ENCODE peak calls at places on chromosomes 13 and 19, in seven cellular contexts. One of them, this sample, is unnamed.

GRCh38 chr19:1171755-1172352 is 2.2 kb downstream of the SBNO2 start:
- DNase-seq in RWPE1: no peak
- DNase-seq in mammary epithelial cell: peak
- DNase-seq in CD4-positive, alpha-beta T cell: no peak
- DNase-seq in adrenal gland: peak
- DNase-seq in stomach: peak
- DNase-seq in body of pancreas: peak
- DNase-seq in this sample: peak

GRCh38 chr19:12648088-12648487 is 18.5 kb downstream of the MAN2B1 start:
- DNase-seq in RWPE1: no peak
- DNase-seq in mammary epithelial cell: no peak
- DNase-seq in CD4-positive, alpha-beta T cell: no peak
- DNase-seq in adrenal gland: no peak
- DNase-seq in stomach: no peak
- DNase-seq in body of pancreas: peak
- DNase-seq in this sample: no peak

GRCh38 chr13:90365130-90365529 is 982.4 kb upstream of the MIR17HG start:
- DNase-seq in RWPE1: no peak
- DNase-seq in mammary epithelial cell: peak
- DNase-seq in CD4-positive, alpha-beta T cell: no peak
- DNase-seq in adrenal gland: no peak
- DNase-seq in stomach: no peak
- DNase-seq in body of pancreas: no peak
- DNase-seq in this sample: no peak

GRCh38 chr19:7748756-7749155 is 1.4 kb upstream of the CD209 start:
- DNase-seq in RWPE1: peak
- DNase-seq in mammary epithelial cell: peak
- DNase-seq in CD4-positive, alpha-beta T cell: no peak
- DNase-seq in adrenal gland: peak
- DNase-seq in stomach: no peak
- DNase-seq in body of pancreas: peak
- DNase-seq in this sample: no peak

GRCh38 chr13:76792680-76793334 is 93.4 kb downstream of the KCTD12 start:
- DNase-seq in RWPE1: no peak
- DNase-seq in mammary epithelial cell: peak
- DNase-seq in CD4-positive, alpha-beta T cell: no peak
- DNase-seq in adrenal gland: peak
- DNase-seq in stomach: no peak
- DNase-seq in body of pancreas: peak
- DNase-seq in this sample: no peak

GRCh38 chr19:47209323-47210179 is 21.4 kb downstream of the BBC3 start:
- DNase-seq in RWPE1: no peak
- DNase-seq in mammary epithelial cell: no peak
- DNase-seq in CD4-positive, alpha-beta T cell: no peak
- DNase-seq in adrenal gland: no peak
- DNase-seq in stomach: no peak
- DNase-seq in body of pancreas: no peak
- DNase-seq in this sample: no peak

GRCh38 chr19:28466107-28467045 is 746.6 kb downstream of the UQCRFS1 start:
- DNase-seq in RWPE1: no peak
- DNase-seq in mammary epithelial cell: peak
- DNase-seq in CD4-positive, alpha-beta T cell: peak
- DNase-seq in adrenal gland: peak
- DNase-seq in stomach: peak
- DNase-seq in body of pancreas: peak
- DNase-seq in this sample: peak

GRCh38 chr13:106177146-106177545 is 358.3 kb downstream of the EFNB2 start:
- DNase-seq in RWPE1: no peak
- DNase-seq in mammary epithelial cell: no peak
- DNase-seq in CD4-positive, alpha-beta T cell: no peak
- DNase-seq in adrenal gland: no peak
- DNase-seq in stomach: no peak
- DNase-seq in body of pancreas: no peak
- DNase-seq in this sample: no peak

GRCh38 chr19:4966591-4966990 is 2.3 kb upstream of the KDM4B start:
- DNase-seq in RWPE1: no peak
- DNase-seq in mammary epithelial cell: no peak
- DNase-seq in CD4-positive, alpha-beta T cell: no peak
- DNase-seq in adrenal gland: no peak
- DNase-seq in stomach: no peak
- DNase-seq in body of pancreas: no peak
- DNase-seq in this sample: no peak

GRCh38 chr19:4454952-4455738 is 2.4 kb downstream of the UBXN6 start:
- DNase-seq in RWPE1: peak
- DNase-seq in mammary epithelial cell: peak
- DNase-seq in CD4-positive, alpha-beta T cell: no peak
- DNase-seq in adrenal gland: peak
- DNase-seq in stomach: no peak
- DNase-seq in body of pancreas: no peak
- DNase-seq in this sample: no peak

GRCh38 chr19:54478677-54479266 is 5.7 kb upstream of the CDC42EP5 start:
- DNase-seq in RWPE1: no peak
- DNase-seq in mammary epithelial cell: peak
- DNase-seq in CD4-positive, alpha-beta T cell: no peak
- DNase-seq in adrenal gland: no peak
- DNase-seq in stomach: no peak
- DNase-seq in body of pancreas: peak
- DNase-seq in this sample: no peak

GRCh38 chr19:19531951-19532805 is 3.5 kb downstream of the YJEFN3 start:
- DNase-seq in RWPE1: peak
- DNase-seq in mammary epithelial cell: peak
- DNase-seq in CD4-positive, alpha-beta T cell: peak
- DNase-seq in adrenal gland: peak
- DNase-seq in stomach: peak
- DNase-seq in body of pancreas: peak
- DNase-seq in this sample: peak

GRCh38 chr13:19062801-19063200 is 118.8 kb downstream of the TUBA3C start:
- DNase-seq in RWPE1: no peak
- DNase-seq in mammary epithelial cell: no peak
- DNase-seq in CD4-positive, alpha-beta T cell: no peak
- DNase-seq in adrenal gland: no peak
- DNase-seq in stomach: no peak
- DNase-seq in body of pancreas: no peak
- DNase-seq in this sample: no peak

GRCh38 chr19:1780272-1780957 is 27.1 kb downstream of the ONECUT3 start:
- DNase-seq in RWPE1: no peak
- DNase-seq in mammary epithelial cell: no peak
- DNase-seq in CD4-positive, alpha-beta T cell: no peak
- DNase-seq in adrenal gland: no peak
- DNase-seq in stomach: no peak
- DNase-seq in body of pancreas: no peak
- DNase-seq in this sample: no peak

GRCh38 chr13:60448907-60449510 is 52.0 kb downstream of the TDRD3 start:
- DNase-seq in RWPE1: peak
- DNase-seq in mammary epithelial cell: peak
- DNase-seq in CD4-positive, alpha-beta T cell: no peak
- DNase-seq in adrenal gland: no peak
- DNase-seq in stomach: no peak
- DNase-seq in body of pancreas: no peak
- DNase-seq in this sample: no peak

DNA sequence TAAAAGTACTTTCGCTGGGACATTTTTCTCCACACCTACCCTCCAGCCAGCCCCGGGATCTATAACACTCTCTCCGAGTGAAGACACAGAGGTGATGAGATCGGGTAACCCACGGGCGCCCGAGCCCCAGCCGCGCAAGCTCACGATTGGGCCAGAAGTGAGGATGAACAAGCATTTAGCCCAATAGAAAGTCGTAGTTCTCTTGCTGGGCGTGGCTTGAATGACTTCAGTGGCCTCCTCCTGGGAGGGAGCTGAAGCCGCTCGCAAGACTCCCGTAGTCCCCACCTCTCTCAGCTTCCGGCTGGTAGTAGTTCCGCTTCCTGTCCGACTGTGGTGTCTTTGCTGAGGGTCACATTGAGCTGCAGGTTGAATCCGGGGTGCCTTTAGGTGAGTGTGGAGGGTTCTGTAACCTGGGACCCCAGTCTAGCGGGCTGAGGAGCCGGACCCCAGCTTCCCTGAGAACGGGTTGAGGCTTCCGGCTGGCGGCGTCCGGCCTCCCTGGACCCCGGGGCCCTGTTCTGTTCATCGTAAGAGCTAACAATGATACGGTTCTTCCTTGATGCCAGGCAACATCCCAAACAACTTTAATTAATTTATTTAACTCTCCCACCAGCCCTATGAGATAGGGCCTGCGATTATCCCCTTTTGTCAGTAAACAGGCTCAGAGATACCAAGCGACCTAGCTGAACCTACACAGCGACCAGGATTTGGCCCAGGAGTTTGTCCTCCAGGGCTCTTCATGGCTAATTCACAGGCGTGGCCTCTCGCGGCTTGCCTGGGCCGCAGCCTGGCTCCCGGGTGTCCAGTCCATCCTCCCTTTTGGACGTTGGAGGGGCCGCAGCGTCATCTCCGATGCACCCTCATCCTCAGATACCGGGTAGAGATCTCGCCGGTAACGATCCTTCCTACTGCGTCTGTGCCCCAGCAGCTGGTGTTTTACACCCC is at the start of gene COX6B1:
- DNase-seq in RWPE1: peak
- DNase-seq in mammary epithelial cell: peak
- DNase-seq in CD4-positive, alpha-beta T cell: peak
- DNase-seq in adrenal gland: peak
- DNase-seq in stomach: peak
- DNase-seq in body of pancreas: peak
- DNase-seq in this sample: peak
- H3K27ac ChIP-seq in RWPE1: peak
- H3K27ac ChIP-seq in mammary epithelial cell: peak
- H3K27ac ChIP-seq in CD4-positive, alpha-beta T cell: peak
- H3K27ac ChIP-seq in adrenal gland: peak
- H3K27ac ChIP-seq in stomach: peak
- H3K27ac ChIP-seq in body of pancreas: peak
- H3K27ac ChIP-seq in this sample: peak

DNA sequence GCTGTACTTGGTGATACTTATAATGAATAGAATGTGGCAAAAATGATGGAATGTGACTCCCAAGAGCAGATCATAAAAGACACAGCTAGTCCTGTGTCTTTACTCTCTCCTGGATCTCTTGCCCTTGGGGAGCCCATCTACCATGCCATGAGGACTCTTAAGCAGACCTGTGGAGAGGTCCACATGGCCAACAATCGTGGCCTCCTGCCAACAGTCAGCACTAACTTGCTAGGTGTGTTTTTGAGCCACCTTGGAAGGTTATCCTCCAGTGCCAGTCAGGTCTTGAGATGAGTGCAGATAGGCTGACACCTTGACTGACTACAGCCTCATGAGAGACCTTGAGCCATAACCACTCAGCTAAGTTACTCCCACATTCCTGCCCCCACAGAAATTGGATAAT is 22.3 kb upstream of the GPR183 start:
- DNase-seq in RWPE1: no peak
- DNase-seq in mammary epithelial cell: no peak
- DNase-seq in CD4-positive, alpha-beta T cell: no peak
- DNase-seq in adrenal gland: no peak
- DNase-seq in stomach: peak
- DNase-seq in body of pancreas: peak
- DNase-seq in this sample: no peak
- H3K27ac ChIP-seq in RWPE1: no peak
- H3K27ac ChIP-seq in mammary epithelial cell: no peak
- H3K27ac ChIP-seq in CD4-positive, alpha-beta T cell: no peak
- H3K27ac ChIP-seq in adrenal gland: no peak
- H3K27ac ChIP-seq in stomach: no peak
- H3K27ac ChIP-seq in body of pancreas: no peak
- H3K27ac ChIP-seq in this sample: no peak

DNA sequence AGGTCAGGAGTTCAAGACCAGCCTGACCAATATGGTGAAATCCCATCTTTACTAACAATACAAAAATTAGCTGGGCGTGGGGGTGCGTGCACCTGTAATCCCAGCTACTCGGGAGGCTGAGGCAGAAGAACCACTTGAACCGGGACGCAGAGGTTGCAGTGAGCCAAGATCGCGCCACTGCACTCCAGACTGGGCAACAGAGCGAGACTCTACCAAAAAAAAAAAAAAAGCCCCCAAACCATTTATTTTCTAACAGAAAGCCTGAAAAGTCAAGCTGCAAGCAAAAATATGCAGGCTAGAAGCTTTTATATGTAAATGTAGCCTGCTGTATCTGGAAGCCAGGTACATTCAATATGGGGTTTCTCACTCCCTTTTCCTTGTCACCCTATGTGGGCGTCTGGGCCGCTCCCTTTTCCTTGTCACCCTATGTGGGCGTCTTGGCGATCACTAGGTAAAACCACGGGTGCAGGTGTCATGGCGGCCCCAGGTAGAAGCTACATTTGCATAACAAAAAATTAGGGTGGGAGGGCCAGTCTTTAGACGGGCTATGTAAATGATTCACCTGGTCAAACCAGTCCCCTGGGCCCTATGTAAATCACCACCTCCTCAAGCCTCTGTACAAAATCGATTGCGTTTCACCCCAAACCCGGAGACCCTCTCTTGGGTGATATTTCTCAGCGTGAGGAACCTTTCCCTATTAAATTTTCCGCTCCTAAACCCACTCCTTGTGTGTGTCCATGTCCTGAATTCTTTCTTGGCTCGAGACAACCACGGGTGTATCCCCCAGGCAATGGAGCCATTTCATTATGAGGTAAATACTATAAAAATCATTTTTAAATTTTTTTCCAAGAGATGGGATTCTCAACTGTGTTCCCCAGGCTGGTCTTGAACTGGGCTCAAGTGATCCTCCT is 2.1 kb downstream of the TRIM13 start:
- DNase-seq in RWPE1: no peak
- DNase-seq in mammary epithelial cell: no peak
- DNase-seq in CD4-positive, alpha-beta T cell: no peak
- DNase-seq in adrenal gland: no peak
- DNase-seq in stomach: no peak
- DNase-seq in body of pancreas: no peak
- DNase-seq in this sample: no peak
- H3K27ac ChIP-seq in RWPE1: no peak
- H3K27ac ChIP-seq in mammary epithelial cell: no peak
- H3K27ac ChIP-seq in CD4-positive, alpha-beta T cell: no peak
- H3K27ac ChIP-seq in adrenal gland: no peak
- H3K27ac ChIP-seq in stomach: peak
- H3K27ac ChIP-seq in body of pancreas: no peak
- H3K27ac ChIP-seq in this sample: no peak

GRCh38 chr19:45140144-45140503 is 20.7 kb downstream of the NKPD1 start:
- DNase-seq in RWPE1: no peak
- DNase-seq in mammary epithelial cell: no peak
- DNase-seq in CD4-positive, alpha-beta T cell: no peak
- DNase-seq in adrenal gland: no peak
- DNase-seq in stomach: no peak
- DNase-seq in body of pancreas: no peak
- DNase-seq in this sample: no peak

GRCh38 chr19:45139286-45140143 is 21.3 kb downstream of the NKPD1 start:
- DNase-seq in RWPE1: no peak
- DNase-seq in mammary epithelial cell: no peak
- DNase-seq in CD4-positive, alpha-beta T cell: no peak
- DNase-seq in adrenal gland: no peak
- DNase-seq in stomach: no peak
- DNase-seq in body of pancreas: no peak
- DNase-seq in this sample: no peak

GRCh38 chr19:45136507-45137178 is 24.1 kb downstream of the NKPD1 start:
- DNase-seq in RWPE1: no peak
- DNase-seq in mammary epithelial cell: no peak
- DNase-seq in CD4-positive, alpha-beta T cell: no peak
- DNase-seq in adrenal gland: no peak
- DNase-seq in stomach: no peak
- DNase-seq in body of pancreas: no peak
- DNase-seq in this sample: no peak

GRCh38 chr19:45137179-45137761 is 23.5 kb downstream of the NKPD1 start:
- DNase-seq in RWPE1: no peak
- DNase-seq in mammary epithelial cell: no peak
- DNase-seq in CD4-positive, alpha-beta T cell: no peak
- DNase-seq in adrenal gland: no peak
- DNase-seq in stomach: no peak
- DNase-seq in body of pancreas: no peak
- DNase-seq in this sample: no peak

GRCh38 chr19:45138303-45138751 is 22.5 kb downstream of the NKPD1 start:
- DNase-seq in RWPE1: no peak
- DNase-seq in mammary epithelial cell: no peak
- DNase-seq in CD4-positive, alpha-beta T cell: no peak
- DNase-seq in adrenal gland: peak
- DNase-seq in stomach: no peak
- DNase-seq in body of pancreas: no peak
- DNase-seq in this sample: no peak
- H3K27ac ChIP-seq in RWPE1: peak
- H3K27ac ChIP-seq in mammary epithelial cell: no peak
- H3K27ac ChIP-seq in CD4-positive, alpha-beta T cell: no peak
- H3K27ac ChIP-seq in adrenal gland: peak
- H3K27ac ChIP-seq in stomach: no peak
- H3K27ac ChIP-seq in body of pancreas: no peak
- H3K27ac ChIP-seq in this sample: no peak